ENCODE peak calls at places on chromosomes 12 and 14, in six cellular contexts. U is cardiac muscle cell, Y is psoas muscle, Z is foreskin fibroblast, D is DND-41, C is right atrium auricular region. B is an unnamed sample.

GRCh38 chr14:34502826-34503225 is 36.7 kb downstream of the EAPP start:
- DNase-seq in U (no peak), Y (no peak), Z (peak), D (no peak), C (no peak), B (no peak)

GRCh38 chr14:82447586-82447985 is 913.9 kb upstream of the SEL1L start:
- DNase-seq in U (no peak), Y (no peak), Z (no peak), D (no peak), C (no peak), B (no peak)

GRCh38 chr14:80364274-80364673 is 153.0 kb upstream of the DIO2 start:
- DNase-seq in U (no peak), Y (no peak), Z (no peak), D (no peak), C (no peak), B (no peak)

GRCh38 chr12:40614923-40615322 is 77.3 kb upstream of the CNTN1 start:
- DNase-seq in U (no peak), Y (no peak), Z (no peak), D (no peak), C (no peak), B (no peak)

GRCh38 chr14:75303415-75303814 is 24.8 kb downstream of the FOS start:
- DNase-seq in U (peak), Y (peak), Z (peak), D (peak), C (peak), B (peak)

GRCh38 chr14:78254911-78255431 is 84.8 kb downstream of the NRXN3 start:
- DNase-seq in U (no peak), Y (no peak), Z (no peak), D (no peak), C (no peak), B (no peak)

GRCh38 chr14:70130498-70130897 is 58.3 kb downstream of the SLC8A3 start:
- DNase-seq in U (no peak), Y (no peak), Z (no peak), D (no peak), C (no peak), B (no peak)

GRCh38 chr12:94062194-94062593 is 86.2 kb upstream of the PLXNC1 start:
- DNase-seq in U (no peak), Y (no peak), Z (no peak), D (no peak), C (no peak), B (no peak)

GRCh38 chr12:105820407-105821140 is 318.2 kb downstream of the NUAK1 start:
- DNase-seq in U (no peak), Y (peak), Z (peak), D (no peak), C (peak), B (no peak)

GRCh38 chr14:52279405-52279804 is 11.9 kb downstream of the PTGDR start:
- DNase-seq in U (no peak), Y (no peak), Z (peak), D (no peak), C (no peak), B (no peak)

GRCh38 chr14:89265229-89265628 is 151.8 kb downstream of the FOXN3 start:
- DNase-seq in U (no peak), Y (no peak), Z (no peak), D (no peak), C (no peak), B (no peak)

GRCh38 chr12:73867147-73867546 is 670.5 kb upstream of the ATXN7L3B start:
- DNase-seq in U (no peak), Y (no peak), Z (no peak), D (no peak), C (no peak), B (no peak)
- TF ChIP-seq CTCF in U (no peak), Y (no peak), Z (no peak), D (no peak), C (no peak), B (no peak)

GRCh38 chr12:21813751-21814150 is 39.2 kb upstream of the KCNJ8 start:
- DNase-seq in U (no peak), Y (no peak), Z (no peak), D (no peak), C (no peak), B (no peak)
- TF ChIP-seq CTCF in U (no peak), Y (no peak), Z (no peak), D (no peak), C (no peak), B (no peak)

GRCh38 chr14:66315548-66315947 is 170.6 kb upstream of the CCDC196 start:
- DNase-seq in U (no peak), Y (no peak), Z (no peak), D (no peak), C (no peak), B (no peak)
- TF ChIP-seq CTCF in U (no peak), Y (no peak), Z (no peak), D (no peak), C (no peak), B (no peak)

GRCh38 chr12:96720363-96720705 is 186.7 kb upstream of the NEDD1 start:
- DNase-seq in U (no peak), Y (no peak), Z (no peak), D (peak), C (no peak), B (no peak)
- TF ChIP-seq CTCF in U (no peak), Y (no peak), Z (no peak), D (peak), C (no peak), B (no peak)

DNA sequence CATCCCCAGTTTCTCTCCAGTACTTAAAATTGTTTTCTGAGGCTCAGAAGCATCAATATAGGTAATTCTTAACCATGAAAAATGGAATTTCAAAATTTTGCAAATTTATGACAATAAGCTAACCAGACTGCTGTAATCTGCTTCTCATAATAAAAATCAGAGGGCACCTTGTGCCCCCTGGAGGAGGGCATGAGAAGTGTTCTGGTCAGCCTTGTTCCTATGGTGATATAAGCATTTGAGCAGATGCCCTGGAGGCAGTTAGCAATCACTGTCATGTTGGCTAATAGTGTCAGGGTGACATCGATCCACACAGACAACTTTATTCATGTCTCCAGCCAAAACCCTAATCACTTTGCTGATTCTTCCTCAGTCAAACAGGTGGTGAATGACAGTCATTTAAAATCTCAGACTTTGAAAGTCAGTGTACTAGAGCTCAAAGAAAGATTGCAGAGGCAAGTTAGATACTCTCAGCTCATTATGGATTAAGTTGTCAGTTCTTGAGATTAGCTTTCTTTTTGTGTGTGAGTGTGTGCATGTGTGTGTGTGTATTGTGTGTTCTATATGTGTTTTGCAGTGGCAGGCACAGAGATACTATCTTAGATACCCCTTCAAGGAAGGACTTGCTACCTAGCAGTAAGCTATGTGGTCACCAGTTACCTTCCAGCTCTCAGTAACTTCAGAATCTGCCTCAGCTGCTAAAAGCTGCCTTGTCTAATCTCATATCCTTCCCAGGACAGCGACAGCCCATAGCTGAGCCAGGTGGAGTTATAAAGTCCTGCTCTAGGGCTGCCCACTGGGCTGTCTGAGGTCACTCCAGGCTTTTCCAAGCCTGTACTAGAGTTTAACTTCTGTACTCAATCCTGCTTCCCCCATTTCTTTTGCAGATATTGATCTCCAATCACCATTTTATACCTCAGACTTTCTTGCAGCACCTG is 942.8 kb downstream of the GALC start:
- DNase-seq in U (peak), Y (no peak), Z (peak), D (peak), C (no peak), B (no peak)
- TF ChIP-seq CTCF in U (peak), Y (no peak), Z (peak), D (peak), C (peak), B (no peak)

GRCh38 chr12:12999276-12999958 is 648 bp downstream of the HEBP1 start:
- DNase-seq in U (peak), Y (no peak), Z (no peak), D (no peak), C (no peak), B (no peak)
- TF ChIP-seq CTCF in U (no peak), Y (no peak), Z (no peak), D (no peak), C (no peak), B (no peak)

GRCh38 chr12:55659486-55660385 is 23.0 kb downstream of the OR10P1 start:
- DNase-seq in U (peak), Y (no peak), Z (no peak), D (no peak), C (peak), B (no peak)
- TF ChIP-seq CTCF in U (peak), Y (peak), Z (peak), D (peak), C (peak), B (no peak)

GRCh38 chr14:76694106-76694505 is 67.2 kb upstream of the VASH1 start:
- DNase-seq in U (no peak), Y (no peak), Z (no peak), D (no peak), C (no peak), B (no peak)

GRCh38 chr14:76688373-76688671 is 72.9 kb upstream of the VASH1 start:
- DNase-seq in U (no peak), Y (no peak), Z (no peak), D (no peak), C (no peak), B (no peak)

GRCh38 chr14:76687611-76688372 is 73.5 kb upstream of the VASH1 start:
- DNase-seq in U (no peak), Y (no peak), Z (no peak), D (no peak), C (no peak), B (no peak)

GRCh38 chr14:76686646-76687045 is 74.6 kb upstream of the VASH1 start:
- DNase-seq in U (no peak), Y (no peak), Z (no peak), D (no peak), C (no peak), B (no peak)

DNA sequence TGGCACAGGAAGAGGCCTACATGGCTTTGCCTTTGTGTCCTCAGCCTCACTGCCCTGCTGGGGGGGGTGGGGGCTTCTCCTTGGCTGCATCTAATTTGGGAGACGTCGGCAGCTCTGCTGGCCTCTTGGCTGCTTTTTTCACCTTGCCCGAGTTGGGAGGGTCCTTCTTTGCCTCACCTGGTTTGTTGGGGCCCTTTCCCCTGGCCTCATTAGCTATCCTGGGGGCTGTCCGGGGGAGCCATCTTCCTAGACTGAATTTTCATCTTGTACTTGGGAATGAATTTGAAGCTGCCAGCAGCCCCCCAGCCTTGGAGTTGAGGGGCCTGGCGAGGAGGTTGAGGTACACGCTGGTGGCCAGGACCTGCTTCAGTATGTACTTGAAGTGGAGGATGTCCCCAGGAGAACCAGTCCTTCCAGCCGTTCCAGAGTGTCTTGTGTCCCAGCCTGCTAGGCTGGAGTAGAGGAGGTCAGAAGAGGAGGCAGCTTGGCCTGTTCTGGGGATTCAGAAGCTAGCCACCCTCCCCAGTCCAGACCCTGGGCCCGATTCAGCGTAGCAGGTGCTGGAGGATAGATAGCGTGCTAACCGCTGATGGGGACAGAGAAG is 70.7 kb upstream of the VASH1 start:
- DNase-seq in U (no peak), Y (no peak), Z (no peak), D (no peak), C (no peak), B (no peak)
- TF ChIP-seq CTCF in U (no peak), Y (no peak), Z (no peak), D (no peak), C (no peak), B (no peak)

B was measured in CD4-positive, alpha-beta T cell.